ENCODE peak calls at places on chromosomes 13 and 19, in ten cellular contexts. Y, W, N, T, A, C, G, M, V and E are unnamed samples.

GRCh38 chr19:33446918-33447293 is 73.4 kb downstream of the CEBPG start:
- DNase-seq in Y (no peak), W (no peak), N (no peak), T (no peak), A (no peak), C (no peak), G (no peak), M (no peak), V (no peak), E (no peak)

GRCh38 chr19:52659013-52659412 is 20.9 kb upstream of the ZNF83 start:
- DNase-seq in Y (no peak), W (no peak), N (no peak), T (no peak), A (no peak), C (no peak), G (no peak), M (no peak), V (no peak), E (no peak)

GRCh38 chr13:109293166-109293565 is 493.2 kb downstream of the IRS2 start:
- DNase-seq in Y (no peak), W (no peak), N (no peak), T (no peak), A (no peak), C (no peak), G (no peak), M (no peak), V (no peak), E (no peak)

GRCh38 chr13:26459276-26460131 is 98.0 kb upstream of the WASF3 start:
- DNase-seq in Y (no peak), W (no peak), N (peak; percentile 39), T (no peak), A (no peak), C (no peak), G (no peak), M (no peak), V (no peak), E (no peak)

GRCh38 chr13:113231306-113232207 is 22.1 kb downstream of the CUL4A start:
- DNase-seq in Y (no peak), W (no peak), N (no peak), T (no peak), A (no peak), C (no peak), G (no peak), M (no peak), V (no peak), E (no peak)

GRCh38 chr13:31869582-31869981 is 130.3 kb downstream of the RXFP2 start:
- DNase-seq in Y (no peak), W (no peak), N (no peak), T (no peak), A (no peak), C (no peak), G (no peak), M (no peak), V (no peak), E (no peak)

GRCh38 chr19:7605490-7606222 is 10.0 kb downstream of the CAMSAP3 start:
- DNase-seq in Y (no peak), W (no peak), N (peak; percentile 34), T (peak; percentile 49), A (no peak), C (peak; percentile 25), G (no peak), M (no peak), V (no peak), E (peak; percentile 19)

GRCh38 chr13:41603917-41604316 is 146.6 kb downstream of the RGCC start:
- DNase-seq in Y (peak; percentile 61), W (no peak), N (peak; percentile 96), T (no peak), A (no peak), C (peak; percentile 51), G (no peak), M (no peak), V (no peak), E (no peak)

GRCh38 chr13:76223565-76223964 is 587.4 kb downstream of the LMO7 start:
- DNase-seq in Y (no peak), W (no peak), N (no peak), T (no peak), A (no peak), C (no peak), G (no peak), M (no peak), V (no peak), E (no peak)

GRCh38 chr19:42289556-42290041 is 12.3 kb upstream of the PRR19 start:
- DNase-seq in Y (no peak), W (no peak), N (no peak), T (no peak), A (no peak), C (no peak), G (no peak), M (no peak), V (no peak), E (peak; percentile 1)

GRCh38 chr13:109180905-109181425 is 551.6 kb downstream of the MYO16 start:
- DNase-seq in Y (peak; percentile 95), W (no peak), N (peak; percentile 67), T (no peak), A (no peak), C (no peak), G (no peak), M (no peak), V (no peak), E (no peak)

GRCh38 chr13:80040219-80040976 is 300.5 kb downstream of the SPRY2 start:
- DNase-seq in Y (peak; percentile 100), W (no peak), N (peak; percentile 98), T (no peak), A (no peak), C (no peak), G (no peak), M (no peak), V (no peak), E (no peak)

GRCh38 chr13:112510002-112510780 is 77.8 kb downstream of the TUBGCP3 start:
- DNase-seq in Y (peak; percentile 58), W (peak; percentile 64), N (peak; percentile 68), T (peak; percentile 73), A (no peak), C (no peak), G (peak; percentile 59), M (no peak), V (peak; percentile 45), E (peak; percentile 68)

GRCh38 chr19:46979103-46979769 is 40.4 kb upstream of the NPAS1 start:
- DNase-seq in Y (no peak), W (peak; percentile 2), N (peak; percentile 29), T (no peak), A (no peak), C (no peak), G (no peak), M (no peak), V (no peak), E (no peak)

GRCh38 chr13:113495494-113496251 is 5.2 kb upstream of the DCUN1D2 start:
- DNase-seq in Y (peak; percentile 37), W (no peak), N (peak; percentile 35), T (no peak), A (no peak), C (no peak), G (no peak), M (no peak), V (no peak), E (peak; percentile 52)

GRCh38 chr19:30374791-30375650 is 2.8 kb downstream of the ZNF536 start:
- DNase-seq in Y (no peak), W (peak; percentile 87), N (no peak), T (no peak), A (no peak), C (no peak), G (no peak), M (peak; percentile 34), V (peak; percentile 49), E (no peak)

GRCh38 chr13:93450226-93450625 is 223.6 kb downstream of the GPC6 start:
- DNase-seq in Y (peak; percentile 75), W (no peak), N (peak; percentile 84), T (no peak), A (no peak), C (no peak), G (no peak), M (no peak), V (no peak), E (no peak)

GRCh38 chr19:2302319-2303208 is 5.4 kb downstream of the LINGO3 start:
- DNase-seq in Y (peak; percentile 40), W (no peak), N (no peak), T (no peak), A (no peak), C (no peak), G (no peak), M (peak; percentile 55), V (no peak), E (no peak)

GRCh38 chr19:49677232-49677881 is at the start of gene PRMT1:
- DNase-seq in Y (no peak), W (peak; percentile 28), N (peak; percentile 45), T (no peak), A (no peak), C (peak; percentile 70), G (peak; percentile 30), M (no peak), V (peak; percentile 44), E (no peak)

GRCh38 chr19:49739098-49739497 is 24.0 kb downstream of the TSKS start:
- DNase-seq in Y (no peak), W (no peak), N (no peak), T (no peak), A (no peak), C (no peak), G (no peak), M (no peak), V (no peak), E (no peak)

GRCh38 chr13:113729329-113730019 is 29.6 kb upstream of the TMEM255B start:
- DNase-seq in Y (no peak), W (no peak), N (no peak), T (no peak), A (no peak), C (no peak), G (no peak), M (no peak), V (no peak), E (no peak)

GRCh38 chr13:84553252-84553651 is 671.0 kb upstream of the SLITRK1 start:
- DNase-seq in Y (no peak), W (no peak), N (peak; percentile 46), T (no peak), A (no peak), C (no peak), G (no peak), M (no peak), V (no peak), E (no peak)